ENCODE peak calls at places on chromosomes 7 and 10, in five cellular contexts. W, V, P, H and E are unnamed samples.

GRCh38 chr10:14608381-14609001 is 166.2 kb downstream of the FAM107B start:
- DNase-seq in W (no peak), V (no peak), P (peak; percentile 68), H (no peak), E (no peak)

GRCh38 chr7:17339139-17339538 is 40.7 kb downstream of the AHR start:
- DNase-seq in W (no peak), V (no peak), P (no peak), H (no peak), E (no peak)

GRCh38 chr7:75915416-75916156 is 631 bp downstream of the POR start:
- DNase-seq in W (peak; percentile 44), V (no peak), P (peak; percentile 61), H (peak; percentile 38), E (no peak)

GRCh38 chr10:131123496-131123895 is 188.0 kb downstream of the TCERG1L start:
- DNase-seq in W (no peak), V (no peak), P (no peak), H (no peak), E (no peak)

GRCh38 chr10:124033887-124034218 is 59.5 kb downstream of the CHST15 start:
- DNase-seq in W (peak; percentile 50), V (no peak), P (no peak), H (no peak), E (no peak)

GRCh38 chr7:133742709-133743538 is 384.2 kb upstream of the LRGUK start:
- DNase-seq in W (peak; percentile 36), V (no peak), P (no peak), H (no peak), E (no peak)

GRCh38 chr10:43204394-43204942 is 62.4 kb downstream of the RASGEF1A start:
- DNase-seq in W (no peak), V (no peak), P (no peak), H (no peak), E (no peak)

GRCh38 chr7:75814407-75814947 is 871 bp upstream of the CCL24 start:
- DNase-seq in W (no peak), V (no peak), P (no peak), H (no peak), E (no peak)

GRCh38 chr7:43249808-43250145 is 137.3 kb downstream of the HECW1 start:
- DNase-seq in W (no peak), V (no peak), P (no peak), H (no peak), E (no peak)

GRCh38 chr7:130941322-130942210 is 207.6 kb upstream of the KLF14 start:
- DNase-seq in W (no peak), V (no peak), P (peak; percentile 75), H (peak; percentile 81), E (no peak)

GRCh38 chr7:132536646-132537395 is 39.4 kb downstream of the PLXNA4 start:
- DNase-seq in W (no peak), V (no peak), P (no peak), H (no peak), E (no peak)

GRCh38 chr10:74967850-74968620 is 141.6 kb downstream of the KAT6B start:
- DNase-seq in W (no peak), V (no peak), P (peak; percentile 37), H (no peak), E (no peak)

GRCh38 chr10:127872871-127873600 is 19.7 kb downstream of the CLRN3 start:
- DNase-seq in W (no peak), V (no peak), P (peak; percentile 49), H (no peak), E (no peak)

GRCh38 chr10:107341281-107341680 is 176.8 kb upstream of the SORCS1 start:
- DNase-seq in W (no peak), V (no peak), P (no peak), H (no peak), E (no peak)

GRCh38 chr7:95996886-95997285 is 224.5 kb downstream of the DYNC1I1 start:
- DNase-seq in W (no peak), V (no peak), P (no peak), H (no peak), E (no peak)

GRCh38 chr7:73429218-73429617 is 4.4 kb upstream of the FZD9 start:
- DNase-seq in W (peak; percentile 96), V (no peak), P (no peak), H (no peak), E (no peak)

GRCh38 chr7:133428876-133429275 is 176.0 kb downstream of the EXOC4 start:
- DNase-seq in W (no peak), V (no peak), P (no peak), H (no peak), E (no peak)

GRCh38 chr7:883029-884021 is 7.0 kb downstream of the GET4 start:
- DNase-seq in W (no peak), V (no peak), P (no peak), H (no peak), E (no peak)

GRCh38 chr7:55515569-55516279 is 56.6 kb downstream of the VOPP1 start:
- DNase-seq in W (no peak), V (no peak), P (no peak), H (no peak), E (no peak)

GRCh38 chr10:124018886-124019525 is 74.4 kb downstream of the CHST15 start:
- DNase-seq in W (no peak), V (no peak), P (no peak), H (no peak), E (no peak)

GRCh38 chr7:153090757-153091156 is 331.2 kb downstream of the ACTR3B start:
- DNase-seq in W (no peak), V (no peak), P (no peak), H (no peak), E (no peak)

GRCh38 chr7:16645593-16646426 is at the start of the genes ANKMY2 and BZW2:
- DNase-seq in W (peak; percentile 99), V (peak; percentile 40), P (peak; percentile 91), H (peak; percentile 94), E (peak; percentile 89)

GRCh38 chr10:77165445-77166316 is 471.9 kb downstream of the KCNMA1 start:
- DNase-seq in W (peak; percentile 54), V (peak; percentile 24), P (peak; percentile 40), H (peak; percentile 49), E (peak; percentile 74)

GRCh38 chr7:117127585-117128168 is 174.4 kb downstream of the ST7 start:
- DNase-seq in W (no peak), V (peak; percentile 23), P (peak; percentile 55), H (peak; percentile 34), E (no peak)

GRCh38 chr10:59340279-59340678 is 22.1 kb downstream of the FAM13C start:
- DNase-seq in W (no peak), V (no peak), P (no peak), H (no peak), E (no peak)

GRCh38 chr7:5477723-5478531 is 54.3 kb upstream of the TNRC18 start:
- DNase-seq in W (peak; percentile 88), V (no peak), P (no peak), H (no peak), E (peak; percentile 76)

GRCh38 chr7:36044096-36044892 is 108.8 kb upstream of the EEPD1 start:
- DNase-seq in W (no peak), V (no peak), P (no peak), H (no peak), E (no peak)

GRCh38 chr10:102613286-102613685 is 31.0 kb upstream of the TRIM8 start:
- DNase-seq in W (no peak), V (no peak), P (no peak), H (no peak), E (no peak)

GRCh38 chr10:59303018-59303417 is 59.3 kb downstream of the FAM13C start:
- DNase-seq in W (no peak), V (no peak), P (no peak), H (no peak), E (no peak)

GRCh38 chr7:11212816-11213215 is 239.1 kb downstream of the PHF14 start:
- DNase-seq in W (no peak), V (no peak), P (no peak), H (no peak), E (no peak)

GRCh38 chr10:19815478-19816419 is 483 bp upstream of the PLXDC2 start:
- DNase-seq in W (peak; percentile 75), V (no peak), P (no peak), H (no peak), E (peak; percentile 57)

GRCh38 chr10:120734476-120735078 is 116.6 kb upstream of the WDR11 start:
- DNase-seq in W (no peak), V (no peak), P (no peak), H (no peak), E (no peak)

GRCh38 chr10:95818663-95819062 is 62.7 kb downstream of the ENTPD1 start:
- DNase-seq in W (no peak), V (no peak), P (peak; percentile 79), H (no peak), E (no peak)

DNA sequence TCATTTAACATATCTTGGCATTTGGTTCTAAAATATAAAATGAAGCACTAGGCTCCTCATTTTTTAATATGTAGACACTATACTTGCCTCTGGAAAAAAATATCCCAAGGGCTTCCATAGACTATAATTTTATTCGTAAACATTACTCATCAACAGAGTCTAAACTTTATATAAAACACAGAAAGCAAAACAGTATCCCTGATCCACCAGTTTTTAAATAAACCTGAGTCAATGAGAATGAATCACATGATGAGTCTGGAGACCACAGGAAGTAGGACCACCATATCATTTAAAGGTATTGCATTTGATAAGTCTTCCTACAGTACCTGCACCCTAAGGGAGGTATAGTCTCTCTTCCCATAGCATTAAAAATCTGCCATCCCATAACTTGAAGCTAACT is 228.0 kb downstream of the DGKI start:
- DNase-seq in W (no peak), V (no peak), P (no peak), H (no peak), E (no peak)
- TF ChIP-seq SIN3A in W (no peak), V (no peak), P (no peak), H (no peak), E (no peak)

GRCh38 chr10:48885376-48885775 is 54.3 kb downstream of the LRRC18 start:
- DNase-seq in W (peak; percentile 70), V (no peak), P (peak; percentile 3), H (peak; percentile 49), E (no peak)
- TF ChIP-seq TAF1 in W (no peak), V (no peak), P (no peak), H (no peak), E (no peak)

GRCh38 chr10:90138844-90139243 is 437.5 kb downstream of the KIF20B start:
- DNase-seq in W (no peak), V (no peak), P (peak; percentile 4), H (no peak), E (no peak)
- TF ChIP-seq CHD2 in W (no peak), V (no peak), P (no peak), H (no peak), E (no peak)

GRCh38 chr7:78562191-78562590 is 763.6 kb downstream of the PHTF2 start:
- DNase-seq in W (no peak), V (no peak), P (no peak), H (no peak), E (no peak)
- TF ChIP-seq SIN3A in W (no peak), V (no peak), P (no peak), H (no peak), E (no peak)

GRCh38 chr7:151940048-151940845 is 16.0 kb upstream of the GALNTL5 start:
- DNase-seq in W (peak; percentile 57), V (no peak), P (no peak), H (no peak), E (no peak)
- TF ChIP-seq TAF1 in W (no peak), V (no peak), P (no peak), H (no peak), E (no peak)